ENCODE peak calls at places on chromosomes 12 and 14, in eight cellular contexts. C, D, I, L, K, F, X and P are unnamed samples.

GRCh38 chr14:44914849-44915248 is 46.9 kb downstream of the KLHL28 start:
- DNase-seq in C (peak), D (no peak), I (no peak), L (no peak), K (no peak), F (peak), X (peak), P (no peak)

GRCh38 chr14:55721353-55721752 is 141.3 kb downstream of the KTN1 start:
- DNase-seq in C (peak), D (no peak), I (peak), L (no peak), K (no peak), F (peak), X (peak), P (peak)

GRCh38 chr12:110906088-110906487 is 14.3 kb downstream of the MYL2 start:
- DNase-seq in C (no peak), D (no peak), I (no peak), L (no peak), K (no peak), F (no peak), X (no peak), P (no peak)

GRCh38 chr12:52148541-52149181 is 43.2 kb downstream of the KRT80 start:
- DNase-seq in C (no peak), D (no peak), I (no peak), L (no peak), K (no peak), F (peak), X (no peak), P (peak)

GRCh38 chr14:23513005-23513412 is 38.6 kb downstream of the ZFHX2 start:
- DNase-seq in C (no peak), D (peak), I (no peak), L (peak), K (no peak), F (peak), X (no peak), P (no peak)

GRCh38 chr12:104054681-104055346 is 4.8 kb upstream of the GLT8D2 start:
- DNase-seq in C (no peak), D (no peak), I (no peak), L (no peak), K (no peak), F (no peak), X (no peak), P (no peak)

GRCh38 chr12:65876898-65877721 is 52.8 kb downstream of the HMGA2 start:
- DNase-seq in C (peak), D (no peak), I (no peak), L (no peak), K (no peak), F (peak), X (peak), P (peak)

GRCh38 chr12:32568241-32568640 is 110.9 kb upstream of the DNM1L start:
- DNase-seq in C (peak), D (peak), I (no peak), L (no peak), K (no peak), F (peak), X (peak), P (peak)

GRCh38 chr14:39381366-39381765 is 50.9 kb downstream of the FBXO33 start:
- DNase-seq in C (no peak), D (no peak), I (peak), L (peak), K (no peak), F (no peak), X (no peak), P (no peak)

GRCh38 chr14:95482967-95483842 is 33.2 kb downstream of the SYNE3 start:
- DNase-seq in C (peak), D (peak), I (peak), L (no peak), K (no peak), F (peak), X (peak), P (peak)

GRCh38 chr12:106345739-106346138 is 11.8 kb upstream of the POLR3B start:
- DNase-seq in C (peak), D (no peak), I (peak), L (peak), K (peak), F (peak), X (peak), P (peak)

GRCh38 chr12:51897181-51897580 is 9.3 kb downstream of the ANKRD33 start:
- DNase-seq in C (peak), D (no peak), I (no peak), L (no peak), K (no peak), F (no peak), X (peak), P (no peak)

GRCh38 chr12:47781479-47782371 is 8.7 kb downstream of the SLC48A1 start:
- DNase-seq in C (no peak), D (no peak), I (no peak), L (no peak), K (no peak), F (no peak), X (no peak), P (no peak)

GRCh38 chr12:57175428-57176138 is 28.2 kb upstream of the LRP1-AS start:
- DNase-seq in C (peak), D (peak), I (peak), L (peak), K (peak), F (peak), X (peak), P (peak)

GRCh38 chr14:69266572-69267345 is 6.8 kb downstream of the GALNT16 start:
- DNase-seq in C (no peak), D (no peak), I (no peak), L (no peak), K (no peak), F (no peak), X (no peak), P (no peak)

GRCh38 chr14:58697927-58698641 is 60.3 kb downstream of the DACT1 start:
- DNase-seq in C (no peak), D (no peak), I (no peak), L (no peak), K (no peak), F (no peak), X (no peak), P (no peak)

GRCh38 chr12:123278150-123278627 is 6.5 kb upstream of the CDK2AP1 start:
- DNase-seq in C (no peak), D (no peak), I (no peak), L (no peak), K (no peak), F (no peak), X (no peak), P (no peak)

GRCh38 chr12:68342966-68343365 is 10.8 kb upstream of the MDM1 start:
- DNase-seq in C (no peak), D (no peak), I (no peak), L (no peak), K (no peak), F (no peak), X (no peak), P (no peak)

GRCh38 chr12:12217018-12217359 is 49.9 kb downstream of the LRP6 start:
- DNase-seq in C (no peak), D (no peak), I (no peak), L (no peak), K (no peak), F (no peak), X (no peak), P (no peak)

GRCh38 chr12:130970165-130970907 is 16.6 kb downstream of the ADGRD1 start:
- DNase-seq in C (no peak), D (no peak), I (no peak), L (no peak), K (no peak), F (no peak), X (no peak), P (no peak)

GRCh38 chr12:11753826-11754225 is 104.4 kb downstream of the ETV6 start:
- DNase-seq in C (no peak), D (no peak), I (no peak), L (no peak), K (no peak), F (no peak), X (no peak), P (no peak)

GRCh38 chr12:54700301-54700700 is 52.1 kb upstream of the DCD start:
- DNase-seq in C (no peak), D (no peak), I (no peak), L (no peak), K (no peak), F (no peak), X (no peak), P (no peak)

GRCh38 chr12:6056406-6057211 is 67.9 kb downstream of the VWF start:
- DNase-seq in C (no peak), D (no peak), I (no peak), L (peak), K (no peak), F (peak), X (no peak), P (no peak)

GRCh38 chr14:96614528-96614927 is 112.3 kb downstream of the PAPOLA start:
- DNase-seq in C (no peak), D (no peak), I (no peak), L (no peak), K (no peak), F (peak), X (no peak), P (no peak)

GRCh38 chr12:124551268-124552144 is 15.9 kb downstream of the NCOR2 start:
- DNase-seq in C (no peak), D (no peak), I (peak), L (peak), K (no peak), F (no peak), X (peak), P (peak)

GRCh38 chr12:65945457-65945856 is 121.2 kb downstream of the HMGA2 start:
- DNase-seq in C (no peak), D (no peak), I (no peak), L (no peak), K (no peak), F (no peak), X (no peak), P (no peak)

GRCh38 chr14:101810897-101811620 is 49.5 kb downstream of the PPP2R5C start:
- DNase-seq in C (peak), D (no peak), I (no peak), L (no peak), K (no peak), F (no peak), X (peak), P (peak)

GRCh38 chr12:19223018-19223417 is 93.5 kb downstream of the PLEKHA5 start:
- DNase-seq in C (no peak), D (no peak), I (no peak), L (no peak), K (no peak), F (no peak), X (no peak), P (no peak)